ENCODE peak calls at places on chromosome 13, in five cellular contexts. U is progenitor cell of endocrine pancreas, Z is fibroblast of lung, I is cardiac muscle cell, E is fibroblast of pulmonary artery. A is an unnamed sample.
A peak's percentile ranks its signal among the peaks of the same experiment; 100 is the strongest.

GRCh38 chr13:26095846-26096245 is 44.0 kb upstream of the SHISA2 start:
- DNase-seq in U (no peak), Z (no peak), I (no peak), E (no peak), A (no peak)

GRCh38 chr13:38897521-38897920 is 93.1 kb downstream of the STOML3 start:
- DNase-seq in U (no peak), Z (no peak), I (no peak), E (no peak), A (no peak)

GRCh38 chr13:23637813-23638212 is 67.6 kb downstream of the TNFRSF19 start:
- DNase-seq in U (no peak), Z (no peak), I (no peak), E (no peak), A (no peak)

GRCh38 chr13:44403720-44404063 is 30.1 kb downstream of the SERP2 start:
- DNase-seq in U (no peak), Z (no peak), I (no peak), E (no peak), A (no peak)

GRCh38 chr13:22220186-22221160 is 549.6 kb downstream of the FGF9 start:
- DNase-seq in U (no peak), Z (no peak), I (no peak), E (no peak), A (no peak)

GRCh38 chr13:52665325-52665724 is 12.7 kb downstream of the SUGT1 start:
- DNase-seq in U (no peak), Z (peak; percentile 37), I (peak; percentile 29), E (peak; percentile 57), A (peak; percentile 13)

GRCh38 chr13:101452519-101453485 is at the start of gene ITGBL1:
- DNase-seq in U (no peak), Z (peak; percentile 50), I (peak; percentile 8), E (peak; percentile 17), A (no peak)

GRCh38 chr13:27079421-27079958 is 92.1 kb downstream of the USP12 start:
- DNase-seq in U (no peak), Z (peak; percentile 39), I (peak; percentile 72), E (peak; percentile 51), A (no peak)

GRCh38 chr13:112910016-112910415 is 59.0 kb upstream of the MCF2L start:
- DNase-seq in U (no peak), Z (no peak), I (peak; percentile 4), E (no peak), A (no peak)

GRCh38 chr13:108964601-108965000 is 335.2 kb downstream of the MYO16 start:
- DNase-seq in U (no peak), Z (no peak), I (no peak), E (no peak), A (no peak)

GRCh38 chr13:100244431-100244830 is 155.5 kb downstream of the PCCA start:
- DNase-seq in U (no peak), Z (no peak), I (peak; percentile 48), E (peak; percentile 64), A (no peak)

GRCh38 chr13:98486412-98486811 is 90.5 kb downstream of the STK24 start:
- DNase-seq in U (no peak), Z (no peak), I (no peak), E (no peak), A (no peak)

GRCh38 chr13:84917252-84917878 is 881.9 kb downstream of the SLITRK6 start:
- DNase-seq in U (no peak), Z (peak; percentile 63), I (peak; percentile 30), E (peak; percentile 54), A (no peak)
- TF ChIP-seq CTCF in U (peak; percentile 69), Z (peak; percentile 11), I (peak; percentile 31), E (peak; percentile 33), A (no peak)

GRCh38 chr13:42883771-42884170 is 102.4 kb downstream of the FAM216B start:
- DNase-seq in U (no peak), Z (peak; percentile 61), I (peak; percentile 76), E (peak; percentile 79), A (no peak)
- TF ChIP-seq CTCF in U (no peak), Z (no peak), I (no peak), E (peak; percentile 21), A (no peak)

GRCh38 chr13:89029062-89029461 is 1357.9 kb downstream of the SLITRK5 start:
- DNase-seq in U (no peak), Z (no peak), I (no peak), E (no peak), A (no peak)

DNA sequence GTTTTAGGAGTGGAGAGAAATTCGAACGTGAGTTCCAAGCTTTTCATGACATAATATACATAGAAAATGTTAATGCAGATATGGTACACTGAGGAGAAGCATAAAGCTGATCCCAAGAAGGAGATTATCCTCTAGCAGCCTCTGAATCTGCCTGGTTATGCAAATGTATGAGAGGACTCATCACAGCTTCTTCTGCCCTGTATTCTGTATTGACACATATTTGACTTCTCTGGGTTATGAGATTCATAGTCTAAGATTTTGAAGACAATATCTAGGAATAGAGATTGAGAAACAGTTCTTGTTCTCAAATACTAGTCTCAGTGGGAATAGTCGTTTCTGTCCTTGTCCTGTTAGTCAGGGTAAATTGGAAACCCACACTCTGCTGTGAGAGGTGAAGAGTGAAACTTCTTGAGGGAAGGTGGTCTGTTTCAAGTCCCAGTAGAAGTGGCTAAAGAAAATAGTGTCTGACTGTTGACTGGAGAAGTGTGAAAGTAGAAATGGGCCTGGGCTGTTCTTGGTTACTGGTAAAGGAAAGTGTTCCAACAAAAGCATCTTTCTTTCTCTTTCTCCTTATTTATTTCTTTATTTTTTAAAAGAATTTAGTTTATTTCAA is 1356.6 kb downstream of the SLITRK5 start:
- DNase-seq in U (no peak), Z (no peak), I (no peak), E (no peak), A (no peak)
- TF ChIP-seq CTCF in U (no peak), Z (no peak), I (no peak), E (no peak), A (no peak)

DNA sequence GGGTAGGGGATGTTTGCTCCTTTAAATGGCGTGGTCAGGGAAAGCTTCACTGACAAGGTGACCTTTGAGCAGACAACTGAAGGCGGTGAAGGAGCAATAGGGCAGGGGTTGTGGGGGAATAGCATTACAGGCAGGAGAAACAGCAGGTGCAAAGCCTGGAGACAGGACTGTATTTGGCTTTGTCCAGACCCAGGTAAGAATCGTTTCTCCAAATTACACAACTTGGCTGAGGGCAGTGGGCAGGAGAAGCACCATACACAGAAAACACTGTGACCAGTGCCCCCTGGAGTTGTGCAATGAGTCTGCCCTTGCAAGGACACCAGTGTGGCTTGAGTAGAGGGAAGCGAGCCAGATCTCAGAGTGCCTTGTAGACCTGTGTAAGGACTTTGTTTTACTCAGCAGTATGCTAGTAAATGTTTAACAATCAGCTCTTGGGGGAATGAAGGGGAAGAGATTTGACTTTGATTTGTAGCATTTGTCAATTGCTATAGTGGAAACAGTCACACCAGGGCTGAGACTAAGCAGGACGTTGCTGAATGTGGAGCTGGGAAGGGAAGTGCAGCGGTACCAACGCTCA is 360.0 kb downstream of the DCT start:
- DNase-seq in U (peak; percentile 32), Z (no peak), I (no peak), E (no peak), A (no peak)
- TF ChIP-seq CTCF in U (peak; percentile 57), Z (no peak), I (no peak), E (no peak), A (no peak)

A was measured in GM20000.